ENCODE peak calls at places on chromosomes 6 and 20, in five cellular contexts. S is neural crest cell, T is A549, W is left ventricle myocardium inferior, U is Calu3. B is an unnamed sample.

GRCh38 chr6:154757352-154758095 is 24.3 kb downstream of the SCAF8 start:
- DNase-seq in S (no peak), T (no peak), W (no peak), U (no peak), B (no peak)

GRCh38 chr6:13709698-13710551 is 1.7 kb downstream of the RANBP9 start:
- DNase-seq in S (no peak), T (no peak), W (no peak), U (no peak), B (no peak)

GRCh38 chr6:46377209-46377608 is 114.0 kb downstream of the RCAN2 start:
- DNase-seq in S (no peak), T (no peak), W (no peak), U (no peak), B (peak; percentile 13)

GRCh38 chr6:90121982-90122381 is 174.7 kb downstream of the BACH2 start:
- DNase-seq in S (no peak), T (no peak), W (no peak), U (no peak), B (peak; percentile 15)

GRCh38 chr20:5722927-5723326 is 27.3 kb upstream of the SHLD1 start:
- DNase-seq in S (no peak), T (no peak), W (no peak), U (no peak), B (no peak)

GRCh38 chr20:4896971-4897497 is 104.3 kb downstream of the SLC23A2 start:
- DNase-seq in S (no peak), T (no peak), W (no peak), U (no peak), B (no peak)

GRCh38 chr6:93749191-93749590 is 329.8 kb upstream of the EPHA7 start:
- DNase-seq in S (no peak), T (no peak), W (no peak), U (no peak), B (no peak)

GRCh38 chr6:24854077-24854670 is 55.5 kb upstream of the ARMH2 start:
- DNase-seq in S (no peak), T (no peak), W (no peak), U (no peak), B (no peak)

GRCh38 chr20:60105404-60105803 is 147.2 kb downstream of the CDH26 start:
- DNase-seq in S (no peak), T (no peak), W (no peak), U (no peak), B (no peak)

DNA sequence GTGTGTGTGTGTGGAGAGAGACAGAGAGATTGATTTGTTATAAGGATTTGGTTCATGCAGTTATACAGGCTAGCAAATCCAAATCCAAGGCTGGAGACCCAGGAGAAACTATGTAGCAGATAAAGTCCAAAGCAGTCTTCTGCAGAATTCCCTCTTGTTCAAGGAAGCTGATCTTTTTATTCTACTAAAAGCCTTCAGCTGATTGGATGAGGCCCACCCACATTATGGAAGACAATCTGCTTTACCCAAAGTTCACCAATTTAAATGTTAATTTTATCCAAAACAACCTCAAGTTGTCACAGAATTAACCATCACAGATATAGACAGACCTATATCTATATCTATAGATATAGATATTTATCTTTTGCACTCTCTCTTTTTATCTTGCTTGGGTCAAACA is 67.0 kb downstream of the TPBG start:
- DNase-seq in S (no peak), T (no peak), W (no peak), U (no peak), B (no peak)
- TF ChIP-seq CTCF in S (no peak), T (no peak), W (no peak), U (no peak), B (no peak)

GRCh38 chr6:79646006-79646405 is 14.9 kb downstream of the SH3BGRL2 start:
- DNase-seq in S (no peak), T (no peak), W (no peak), U (no peak), B (no peak)
- TF ChIP-seq CTCF in S (peak; percentile 34), T (no peak), W (peak; percentile 19), U (peak; percentile 14), B (peak; percentile 46)

DNA sequence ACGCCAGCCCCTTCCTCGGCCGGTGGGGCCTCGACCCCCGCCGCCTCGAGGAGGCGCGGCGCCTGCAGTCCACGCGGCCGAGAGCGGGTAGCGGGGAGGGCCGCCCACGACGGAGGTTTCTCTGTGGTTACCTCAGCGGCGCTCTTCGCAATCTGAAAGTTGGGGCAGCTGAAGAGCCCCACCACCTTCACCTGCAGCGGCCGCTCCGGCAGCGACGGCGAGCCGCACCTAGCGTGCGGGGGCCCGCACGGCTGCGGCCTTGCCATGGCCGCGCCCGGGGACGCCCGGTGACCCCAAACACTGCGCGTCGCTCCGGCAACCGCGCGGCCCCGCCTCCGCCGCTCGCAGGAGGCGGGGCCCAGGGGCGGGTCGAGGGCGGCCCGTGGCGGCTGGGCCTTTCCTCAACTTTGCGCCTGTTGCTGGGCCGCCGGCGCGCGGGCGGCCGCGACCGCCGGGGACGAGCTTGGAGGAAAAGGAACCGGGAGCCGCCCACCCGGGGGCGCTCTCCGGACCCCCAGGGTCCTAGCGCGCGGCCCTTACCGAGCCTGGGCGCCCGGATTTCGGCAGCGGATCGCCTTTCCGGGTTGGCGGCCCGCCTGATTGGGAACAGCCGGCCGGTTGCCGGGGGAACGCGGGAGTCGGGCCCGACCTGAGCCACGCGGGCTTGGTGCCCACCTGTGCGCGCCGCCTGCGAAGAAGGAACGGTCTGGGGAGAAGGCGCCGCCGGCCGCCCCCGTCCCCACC is at the start of the genes PPIL6 and SMPD2:
- DNase-seq in S (peak; percentile 72), T (peak; percentile 57), W (peak; percentile 90), U (peak; percentile 89), B (peak; percentile 92)
- TF ChIP-seq CTCF in S (peak; percentile 37), T (peak; percentile 27), W (peak; percentile 45), U (no peak), B (peak; percentile 12)

DNA sequence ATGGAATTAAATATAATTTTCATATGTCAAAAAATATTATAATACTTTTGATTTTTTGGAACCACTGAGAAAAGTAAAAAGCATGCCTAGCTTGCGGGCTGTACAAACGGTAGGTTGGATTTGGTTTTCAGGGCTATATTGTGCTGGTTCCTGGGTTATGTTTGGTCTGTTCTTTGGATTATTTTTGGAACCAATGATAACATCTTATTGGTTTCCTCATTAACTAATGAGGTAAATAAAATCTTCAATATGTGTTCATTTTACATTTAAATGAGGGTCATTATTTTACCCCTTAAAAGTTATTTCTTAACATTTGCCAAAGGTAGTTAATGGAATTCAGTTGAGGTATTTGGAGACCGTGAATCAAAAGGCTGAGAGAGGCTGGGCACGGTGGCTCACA is 96.6 kb downstream of the IMPG1 start:
- DNase-seq in S (no peak), T (no peak), W (no peak), U (no peak), B (no peak)
- TF ChIP-seq CTCF in S (no peak), T (no peak), W (no peak), U (no peak), B (no peak)

DNA sequence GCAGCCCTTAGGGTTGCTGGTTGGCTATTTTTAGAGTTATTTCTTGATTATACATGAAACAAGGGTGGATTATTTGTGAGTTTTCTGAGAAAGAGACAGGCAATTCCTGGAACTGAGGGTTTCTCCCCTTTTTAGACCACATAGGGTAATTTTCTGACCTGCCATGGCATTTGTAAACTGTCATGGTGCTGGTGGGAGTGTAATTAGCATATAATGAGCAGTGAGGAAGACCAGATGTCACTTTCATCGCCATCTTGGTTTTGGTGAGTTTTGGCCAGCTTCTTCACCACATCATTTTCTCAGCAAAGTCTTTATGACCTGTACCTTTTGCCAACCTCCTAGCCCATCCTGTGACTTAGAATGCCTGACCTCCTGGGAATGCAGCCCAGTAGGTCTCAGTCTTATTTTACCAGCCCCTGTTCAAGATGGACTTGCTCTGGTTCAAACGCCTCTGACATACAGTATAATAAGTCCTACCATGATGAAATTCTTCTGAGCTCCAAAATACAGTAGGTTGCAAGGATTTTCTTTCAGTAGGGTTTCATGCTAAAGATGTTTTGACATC is 117.1 kb downstream of the ISM1 start:
- DNase-seq in S (no peak), T (no peak), W (no peak), U (no peak), B (no peak)
- TF ChIP-seq CTCF in S (no peak), T (no peak), W (no peak), U (no peak), B (no peak)

GRCh38 chr20:3710703-3711417 is 1.5 kb downstream of the SIGLEC1 start:
- DNase-seq in S (peak; percentile 90), T (peak; percentile 88), W (peak; percentile 83), U (peak; percentile 74), B (peak; percentile 70)

GRCh38 chr20:3712279-3712873 is at the start of gene SIGLEC1:
- DNase-seq in S (no peak), T (no peak), W (peak; percentile 70), U (no peak), B (no peak)

GRCh38 chr20:3714092-3714491 is 1.7 kb upstream of the SIGLEC1 start:
- DNase-seq in S (no peak), T (no peak), W (no peak), U (no peak), B (no peak)

GRCh38 chr20:3710027-3710426 is 2.4 kb downstream of the SIGLEC1 start:
- DNase-seq in S (no peak), T (no peak), W (no peak), U (no peak), B (no peak)

DNA sequence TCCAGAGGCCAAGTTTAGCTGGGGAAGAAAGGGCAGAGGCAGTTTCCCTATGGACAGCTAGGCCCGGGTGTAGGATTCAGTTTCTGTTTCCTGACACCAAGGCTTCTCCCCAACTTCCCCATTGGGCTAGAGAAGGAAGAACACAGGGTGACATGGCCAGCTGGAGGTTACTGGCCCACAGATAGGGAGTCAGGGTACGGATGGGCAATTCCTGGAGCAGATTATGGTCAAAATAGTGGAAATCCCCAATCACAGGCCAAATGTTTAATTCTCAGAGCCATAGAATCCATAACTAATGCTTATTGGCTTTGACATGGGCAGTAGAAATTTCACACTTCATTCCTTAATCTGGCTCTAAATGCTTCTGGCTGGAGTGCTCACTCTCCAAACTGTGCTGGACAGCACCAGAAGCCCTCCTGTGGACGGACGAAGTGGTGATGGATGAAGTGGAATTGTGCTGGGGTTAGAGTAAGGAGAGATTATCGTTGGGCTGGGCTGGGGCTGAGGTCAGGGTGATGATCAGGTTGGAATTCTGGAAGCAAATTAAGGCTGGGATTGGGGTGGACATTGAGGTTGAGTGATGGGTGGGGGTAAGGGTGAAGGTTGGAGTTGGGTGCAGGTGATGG is 869 bp downstream of the SIGLEC1 start:
- DNase-seq in S (no peak), T (no peak), W (no peak), U (no peak), B (no peak)
- TF ChIP-seq CTCF in S (no peak), T (no peak), W (no peak), U (no peak), B (no peak)

GRCh38 chr20:34302723-34303528 is at the start of gene AHCY:
- DNase-seq in S (peak; percentile 98), T (peak; percentile 95), W (peak; percentile 97), U (peak; percentile 100), B (peak; percentile 97)
- TF ChIP-seq CTCF in S (peak; percentile 16), T (no peak), W (no peak), U (peak; percentile 7), B (no peak)

GRCh38 chr20:37758332-37758731 is 64.5 kb downstream of the CTNNBL1 start:
- DNase-seq in S (no peak), T (peak; percentile 11), W (peak; percentile 18), U (peak; percentile 35), B (no peak)

GRCh38 chr20:37759761-37760209 is 66.0 kb downstream of the CTNNBL1 start:
- DNase-seq in S (no peak), T (no peak), W (no peak), U (no peak), B (no peak)

GRCh38 chr20:37756234-37756633 is 62.4 kb downstream of the CTNNBL1 start:
- DNase-seq in S (no peak), T (no peak), W (no peak), U (no peak), B (no peak)

GRCh38 chr20:37757550-37757949 is 63.7 kb downstream of the CTNNBL1 start:
- DNase-seq in S (no peak), T (no peak), W (no peak), U (no peak), B (no peak)

GRCh38 chr20:37755665-37756064 is 61.8 kb downstream of the CTNNBL1 start:
- DNase-seq in S (no peak), T (no peak), W (peak; percentile 27), U (no peak), B (no peak)
- TF ChIP-seq CTCF in S (peak; percentile 51), T (no peak), W (peak; percentile 61), U (no peak), B (no peak)

B was measured in GM06990.